ENCODE peak calls at places on chromosomes 13 and 19, in ten cellular contexts. L is transverse colon, K is stomach, A is sigmoid colon, E is GM23338, S is GM12892, O is HCT116, C is prostate gland, I is HepG2, Q is endothelial cell of umbilical vein. B is an unnamed sample.

GRCh38 chr13:51646041-51646670 is 61.9 kb downstream of the WDFY2 start:
- DNase-seq in L (no peak), K (no peak), A (no peak), E (peak), S (no peak), O (no peak), C (no peak), I (no peak), Q (no peak), B (no peak)

GRCh38 chr13:88622362-88622973 is 951.3 kb downstream of the SLITRK5 start:
- DNase-seq in L (no peak), K (no peak), A (no peak), E (peak), S (no peak), O (no peak), C (no peak), I (no peak), Q (no peak), B (no peak)

GRCh38 chr19:29956855-29957254 is 14.8 kb downstream of the URI1 start:
- DNase-seq in L (no peak), K (no peak), A (no peak), E (no peak), S (no peak), O (no peak), C (no peak), I (peak), Q (no peak), B (no peak)

GRCh38 chr13:109254271-109254670 is 532.1 kb downstream of the IRS2 start:
- DNase-seq in L (no peak), K (no peak), A (no peak), E (no peak), S (no peak), O (no peak), C (no peak), I (no peak), Q (no peak), B (no peak)

GRCh38 chr13:47463726-47464125 is 537.3 kb downstream of the SUCLA2 start:
- DNase-seq in L (no peak), K (no peak), A (no peak), E (peak), S (no peak), O (no peak), C (no peak), I (no peak), Q (no peak), B (no peak)

GRCh38 chr19:12721656-12722565 is 1.8 kb downstream of the TNPO2 start:
- DNase-seq in L (peak), K (peak), A (peak), E (peak), S (peak), O (no peak), C (peak), I (peak), Q (peak), B (no peak)

GRCh38 chr19:13207237-13208130 is 57.3 kb downstream of the IER2 start:
- DNase-seq in L (no peak), K (no peak), A (peak), E (peak), S (peak), O (no peak), C (no peak), I (no peak), Q (no peak), B (no peak)

GRCh38 chr19:4908311-4908710 is 990 bp upstream of the UHRF1 start:
- DNase-seq in L (no peak), K (no peak), A (no peak), E (peak), S (no peak), O (no peak), C (no peak), I (peak), Q (no peak), B (no peak)

GRCh38 chr13:94384217-94384905 is 95.1 kb downstream of the DCT start:
- DNase-seq in L (no peak), K (no peak), A (no peak), E (no peak), S (no peak), O (no peak), C (no peak), I (no peak), Q (no peak), B (no peak)

GRCh38 chr19:13835791-13836723 is 40.8 kb downstream of the ZSWIM4 start:
- DNase-seq in L (no peak), K (no peak), A (no peak), E (no peak), S (no peak), O (no peak), C (no peak), I (no peak), Q (no peak), B (no peak)

GRCh38 chr13:93963266-93964131 is 516.0 kb downstream of the DCT start:
- DNase-seq in L (no peak), K (no peak), A (no peak), E (no peak), S (no peak), O (no peak), C (no peak), I (peak), Q (no peak), B (no peak)

GRCh38 chr13:77500094-77500493 is 35.4 kb upstream of the SCEL start:
- DNase-seq in L (no peak), K (no peak), A (no peak), E (no peak), S (no peak), O (no peak), C (no peak), I (no peak), Q (no peak), B (no peak)

GRCh38 chr19:32041681-32042292 is 303.6 kb upstream of the ZNF507 start:
- DNase-seq in L (peak), K (no peak), A (no peak), E (peak), S (no peak), O (no peak), C (peak), I (peak), Q (no peak), B (peak)

DNA sequence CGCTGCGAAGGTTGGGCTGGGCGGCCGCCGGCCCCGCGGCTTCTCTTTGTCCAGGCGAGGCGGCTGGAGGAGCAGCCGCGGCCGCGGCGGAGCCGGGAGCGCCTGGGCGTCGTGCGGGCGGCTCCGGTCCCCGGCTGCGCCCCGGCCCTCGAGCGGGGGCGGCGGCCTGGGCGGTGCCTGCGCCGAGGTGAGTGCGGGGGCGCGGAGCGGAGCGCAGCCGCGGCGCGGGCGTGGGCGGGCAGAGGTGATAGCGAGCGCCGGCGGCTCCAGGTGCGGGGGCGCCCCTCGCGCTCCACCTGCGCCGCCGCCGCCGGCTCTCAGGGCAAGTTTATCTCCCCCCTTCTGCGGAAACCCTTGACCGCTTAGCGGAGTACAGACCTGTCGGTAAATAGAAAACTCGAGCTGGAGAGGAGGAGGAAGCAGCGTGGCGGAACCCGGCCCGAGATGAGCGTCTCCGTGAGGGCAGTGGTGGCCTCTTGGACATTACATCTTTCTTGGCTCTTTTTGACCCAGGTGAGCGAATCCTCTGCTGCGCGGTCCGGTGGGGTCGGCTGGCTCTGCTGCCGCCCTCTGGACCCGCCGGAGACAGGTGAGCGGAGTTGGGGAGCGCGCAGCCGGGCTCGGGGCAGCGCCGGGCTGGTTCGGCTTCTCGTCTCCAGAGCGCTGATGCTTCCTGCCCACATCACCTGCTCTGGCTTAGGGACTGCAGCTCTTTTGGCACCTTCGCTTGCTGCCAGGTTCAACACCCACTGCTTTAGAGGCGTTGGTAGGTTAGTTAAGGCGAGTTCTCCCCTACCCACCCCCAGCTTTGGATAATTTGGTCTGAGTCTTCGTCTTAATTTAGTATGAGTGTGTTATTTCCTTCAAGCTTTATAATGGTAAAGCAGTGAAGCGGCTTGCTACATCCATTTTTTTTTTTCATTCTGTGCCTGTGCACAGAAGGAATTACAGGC is at the start of gene MTUS2:
- DNase-seq in L (no peak), K (no peak), A (no peak), E (peak), S (peak), O (no peak), C (no peak), I (no peak), Q (peak), B (no peak)
- TF ChIP-seq POLR2AphosphoS5 in L (no peak), K (no peak), A (no peak), E (no peak), S (no peak), O (no peak), C (no peak), I (no peak), Q (no peak), B (no peak)

GRCh38 chr13:110338441-110339101 is 31.5 kb downstream of the COL4A2 start:
- DNase-seq in L (peak), K (no peak), A (peak), E (no peak), S (no peak), O (no peak), C (no peak), I (no peak), Q (peak), B (no peak)
- TF ChIP-seq POLR2AphosphoS5 in L (peak), K (no peak), A (peak), E (no peak), S (no peak), O (no peak), C (peak), I (no peak), Q (no peak), B (no peak)

GRCh38 chr19:10788146-10788545 is 47.9 kb downstream of the TMED1 start:
- DNase-seq in L (no peak), K (no peak), A (no peak), E (no peak), S (no peak), O (no peak), C (no peak), I (no peak), Q (no peak), B (no peak)
- TF ChIP-seq POLR2AphosphoS5 in L (peak), K (no peak), A (no peak), E (no peak), S (no peak), O (no peak), C (no peak), I (no peak), Q (no peak), B (no peak)

DNA sequence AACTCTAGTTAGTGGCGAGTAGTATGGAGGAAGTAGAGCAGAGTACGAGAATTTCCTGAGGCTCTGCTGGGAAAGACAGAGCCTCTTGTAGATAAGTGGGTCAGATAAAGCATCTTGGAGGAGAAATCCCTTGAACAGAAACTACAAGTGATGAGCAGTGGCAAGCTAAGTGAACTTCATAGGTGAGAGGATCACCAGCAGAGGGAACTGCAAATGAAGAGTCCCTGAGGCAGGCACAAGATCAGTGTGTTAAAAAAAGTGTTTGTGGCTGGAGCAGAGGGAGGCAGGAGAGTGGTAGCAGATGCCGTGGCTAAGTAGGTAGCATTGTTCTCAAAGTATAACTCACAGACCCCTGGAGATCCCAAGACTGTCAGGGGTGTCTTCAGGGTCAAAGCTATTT is 437.6 kb downstream of the HS6ST3 start:
- DNase-seq in L (no peak), K (no peak), A (no peak), E (peak), S (no peak), O (no peak), C (no peak), I (no peak), Q (no peak), B (no peak)
- TF ChIP-seq POLR2AphosphoS5 in L (no peak), K (no peak), A (no peak), E (no peak), S (no peak), O (no peak), C (no peak), I (no peak), Q (no peak), B (no peak)

GRCh38 chr19:43765109-43765876 is 10.5 kb upstream of the SMG9 start:
- DNase-seq in L (peak), K (peak), A (peak), E (no peak), S (no peak), O (peak), C (no peak), I (peak), Q (peak), B (no peak)
- TF ChIP-seq POLR2AphosphoS5 in L (peak), K (no peak), A (peak), E (no peak), S (peak), O (peak), C (no peak), I (no peak), Q (peak), B (no peak)

GRCh38 chr19:39433480-39434079 is 2.2 kb downstream of the RPS16 start:
- DNase-seq in L (no peak), K (no peak), A (no peak), E (no peak), S (no peak), O (no peak), C (no peak), I (no peak), Q (no peak), B (no peak)
- TF ChIP-seq POLR2AphosphoS5 in L (no peak), K (no peak), A (no peak), E (no peak), S (peak), O (peak), C (no peak), I (no peak), Q (peak), B (peak)

GRCh38 chr19:48110350-48110966 is at the start of gene PLA2G4C:
- DNase-seq in L (peak), K (peak), A (peak), E (peak), S (peak), O (peak), C (peak), I (peak), Q (peak), B (peak)
- TF ChIP-seq POLR2AphosphoS5 in L (peak), K (peak), A (peak), E (peak), S (peak), O (peak), C (peak), I (peak), Q (peak), B (peak)

GRCh38 chr19:17751912-17752273 is 616 bp downstream of the FCHO1 start:
- DNase-seq in L (no peak), K (no peak), A (no peak), E (no peak), S (no peak), O (no peak), C (no peak), I (no peak), Q (no peak), B (no peak)

GRCh38 chr19:17749912-17750317 is 1.4 kb upstream of the FCHO1 start:
- DNase-seq in L (no peak), K (no peak), A (no peak), E (no peak), S (no peak), O (no peak), C (no peak), I (no peak), Q (no peak), B (no peak)

GRCh38 chr19:17752865-17753639 is 1.8 kb downstream of the FCHO1 start:
- DNase-seq in L (no peak), K (no peak), A (no peak), E (no peak), S (no peak), O (no peak), C (no peak), I (no peak), Q (no peak), B (no peak)

GRCh38 chr19:17748884-17749638 is 2.2 kb upstream of the FCHO1 start:
- DNase-seq in L (no peak), K (no peak), A (no peak), E (no peak), S (no peak), O (no peak), C (no peak), I (no peak), Q (no peak), B (no peak)

DNA sequence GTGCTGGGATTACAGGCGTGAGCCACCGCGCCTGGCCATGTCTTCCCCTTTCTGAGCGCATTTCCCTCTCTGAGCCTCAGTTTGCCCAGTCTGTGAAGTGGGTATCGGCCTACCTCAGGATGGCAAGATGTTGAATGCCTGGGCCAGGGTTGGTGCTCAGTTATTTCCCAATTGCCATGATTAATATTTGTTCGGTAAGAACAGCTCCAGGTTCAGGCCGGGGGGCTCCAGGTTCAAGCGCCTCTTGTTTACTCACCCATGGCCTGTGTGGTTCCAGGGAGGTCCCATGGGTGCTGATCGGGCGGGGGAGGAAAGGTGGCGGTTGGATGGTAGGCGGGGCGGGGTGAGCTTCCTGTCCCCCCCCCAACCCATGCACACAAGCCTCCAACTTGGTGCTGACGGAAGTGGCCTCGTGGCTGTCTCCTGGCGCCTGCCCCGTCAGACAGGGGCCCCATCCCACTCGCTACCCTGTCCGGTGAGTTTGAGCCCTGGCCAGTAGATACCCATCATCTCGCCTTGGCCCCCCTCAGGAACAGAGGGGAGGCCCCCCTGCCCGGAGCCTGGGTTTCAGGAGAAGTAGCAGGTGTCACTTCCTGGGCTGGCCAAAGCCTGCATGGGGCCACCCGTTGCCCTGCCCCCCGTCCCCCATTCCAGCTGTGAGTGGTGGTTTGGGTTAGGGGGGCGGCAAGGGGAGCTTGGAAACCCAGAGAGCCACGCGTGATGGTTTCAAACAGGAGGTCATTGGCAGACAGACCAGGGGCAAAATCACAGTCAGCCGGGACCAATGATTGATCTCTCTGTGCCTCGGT is at the start of gene FCHO1:
- DNase-seq in L (peak), K (peak), A (peak), E (no peak), S (peak), O (no peak), C (no peak), I (peak), Q (no peak), B (no peak)
- TF ChIP-seq POLR2AphosphoS5 in L (no peak), K (no peak), A (no peak), E (no peak), S (peak), O (no peak), C (no peak), I (no peak), Q (no peak), B (no peak)

GRCh38 chr19:49599378-49600298 is 8.7 kb downstream of the PRR12 start:
- DNase-seq in L (no peak), K (no peak), A (no peak), E (no peak), S (no peak), O (no peak), C (no peak), I (no peak), Q (no peak), B (no peak)
- TF ChIP-seq POLR2AphosphoS5 in L (no peak), K (no peak), A (no peak), E (no peak), S (no peak), O (no peak), C (no peak), I (no peak), Q (no peak), B (no peak)

GRCh38 chr13:20394506-20394905 is 131.2 kb downstream of the CRYL1 start:
- DNase-seq in L (no peak), K (peak), A (no peak), E (peak), S (no peak), O (no peak), C (no peak), I (no peak), Q (no peak), B (no peak)
- TF ChIP-seq POLR2AphosphoS5 in L (no peak), K (no peak), A (no peak), E (no peak), S (no peak), O (no peak), C (no peak), I (no peak), Q (no peak), B (no peak)